ENCODE peak calls at places on chromosome 7, in ten cellular contexts. A is A549, C is sigmoid colon, P is cardiac fibroblast, U is PC-3, Z is psoas muscle, Y is bronchial epithelial cell, S is tibial artery, J is heart right ventricle, L is astrocyte of the spinal cord. O is an unnamed sample.

GRCh38 chr7:137820677-137821420 is 25.9 kb downstream of the DGKI start:
- DNase-seq in A (no peak), C (peak), P (peak), U (no peak), Z (peak), Y (no peak), S (peak), J (peak), L (peak), O (peak)

GRCh38 chr7:47454961-47455871 is 126.7 kb downstream of the TNS3 start:
- DNase-seq in A (no peak), C (no peak), P (no peak), U (no peak), Z (no peak), Y (no peak), S (peak), J (no peak), L (no peak), O (no peak)

GRCh38 chr7:88516424-88516823 is 209.7 kb upstream of the STEAP4 start:
- DNase-seq in A (no peak), C (no peak), P (no peak), U (no peak), Z (no peak), Y (no peak), S (no peak), J (no peak), L (no peak), O (no peak)

GRCh38 chr7:130908345-130909160 is 174.5 kb upstream of the KLF14 start:
- DNase-seq in A (no peak), C (no peak), P (no peak), U (peak), Z (no peak), Y (no peak), S (no peak), J (no peak), L (no peak), O (no peak)

GRCh38 chr7:111486472-111487142 is 75.7 kb downstream of the IMMP2L start:
- DNase-seq in A (peak), C (no peak), P (peak), U (peak), Z (no peak), Y (peak), S (no peak), J (no peak), L (peak), O (peak)

GRCh38 chr7:67518580-67518979 is 521.9 kb downstream of the TYW1 start:
- DNase-seq in A (no peak), C (no peak), P (no peak), U (no peak), Z (peak), Y (no peak), S (no peak), J (peak), L (no peak), O (no peak)

GRCh38 chr7:35487402-35487801 is 207.5 kb downstream of the HERPUD2 start:
- DNase-seq in A (no peak), C (no peak), P (no peak), U (no peak), Z (no peak), Y (no peak), S (no peak), J (no peak), L (no peak), O (no peak)

GRCh38 chr7:77327067-77327931 is 88.8 kb downstream of the GSAP start:
- DNase-seq in A (no peak), C (peak), P (peak), U (peak), Z (peak), Y (peak), S (peak), J (peak), L (peak), O (peak)

GRCh38 chr7:148173296-148173695 is 417.3 kb upstream of the C7orf33 start:
- DNase-seq in A (no peak), C (no peak), P (no peak), U (no peak), Z (no peak), Y (no peak), S (no peak), J (no peak), L (no peak), O (no peak)

GRCh38 chr7:48144291-48144768 is 26.9 kb upstream of the ABCA13 start:
- DNase-seq in A (peak), C (no peak), P (no peak), U (peak), Z (no peak), Y (no peak), S (no peak), J (no peak), L (no peak), O (no peak)

GRCh38 chr7:74526780-74527179 is 73.1 kb downstream of the GTF2IRD1 start:
- DNase-seq in A (no peak), C (no peak), P (no peak), U (no peak), Z (no peak), Y (no peak), S (no peak), J (no peak), L (no peak), O (no peak)

GRCh38 chr7:92910976-92911375 is 74.6 kb upstream of the CDK6 start:
- DNase-seq in A (no peak), C (no peak), P (no peak), U (peak), Z (no peak), Y (no peak), S (no peak), J (no peak), L (no peak), O (no peak)

GRCh38 chr7:27179503-27180430 is 5.3 kb downstream of the HOXA11 start:
- DNase-seq in A (peak), C (peak), P (peak), U (peak), Z (peak), Y (no peak), S (peak), J (peak), L (peak), O (peak)

GRCh38 chr7:134419085-134419484 is 39.8 kb downstream of the AKR1B1 start:
- DNase-seq in A (peak), C (no peak), P (no peak), U (no peak), Z (no peak), Y (no peak), S (no peak), J (no peak), L (no peak), O (no peak)

GRCh38 chr7:20561908-20562307 is 53.6 kb upstream of the ABCB5 start:
- DNase-seq in A (no peak), C (no peak), P (peak), U (peak), Z (no peak), Y (no peak), S (no peak), J (no peak), L (peak), O (no peak)

GRCh38 chr7:117829450-117829849 is 43.8 kb downstream of the CTTNBP2 start:
- DNase-seq in A (no peak), C (no peak), P (no peak), U (no peak), Z (no peak), Y (no peak), S (no peak), J (no peak), L (no peak), O (no peak)

GRCh38 chr7:97024209-97025129 is at the start of gene DLX5:
- DNase-seq in A (peak), C (no peak), P (no peak), U (peak), Z (no peak), Y (peak), S (no peak), J (no peak), L (no peak), O (peak)

GRCh38 chr7:112420236-112420945 is 29.9 kb upstream of the IFRD1 start:
- DNase-seq in A (no peak), C (no peak), P (peak), U (peak), Z (no peak), Y (peak), S (no peak), J (no peak), L (peak), O (peak)

GRCh38 chr7:129136887-129137647 is 7.4 kb upstream of the TSPAN33 start:
- DNase-seq in A (no peak), C (no peak), P (no peak), U (no peak), Z (no peak), Y (no peak), S (no peak), J (no peak), L (no peak), O (no peak)

GRCh38 chr7:90958669-90959068 is 305.6 kb upstream of the FZD1 start:
- DNase-seq in A (no peak), C (no peak), P (peak), U (no peak), Z (no peak), Y (no peak), S (no peak), J (no peak), L (peak), O (peak)

GRCh38 chr7:126698446-126698845 is 554.3 kb downstream of the GRM8 start:
- DNase-seq in A (no peak), C (no peak), P (no peak), U (peak), Z (no peak), Y (peak), S (no peak), J (no peak), L (no peak), O (no peak)

GRCh38 chr7:141700848-141701371 is 1.1 kb downstream of the DENND11 start:
- DNase-seq in A (no peak), C (no peak), P (no peak), U (no peak), Z (no peak), Y (no peak), S (no peak), J (no peak), L (no peak), O (no peak)

GRCh38 chr7:105827106-105827870 is 49.1 kb downstream of the ATXN7L1 start:
- DNase-seq in A (no peak), C (no peak), P (no peak), U (peak), Z (no peak), Y (no peak), S (no peak), J (no peak), L (no peak), O (no peak)

GRCh38 chr7:27973625-27974024 is 207.0 kb downstream of the JAZF1 start:
- DNase-seq in A (no peak), C (no peak), P (no peak), U (no peak), Z (no peak), Y (no peak), S (no peak), J (no peak), L (no peak), O (no peak)

GRCh38 chr7:155665079-155665956 is 20.9 kb downstream of the RBM33 start:
- DNase-seq in A (no peak), C (no peak), P (no peak), U (no peak), Z (no peak), Y (no peak), S (no peak), J (no peak), L (no peak), O (no peak)

GRCh38 chr7:155670521-155670920 is 26.1 kb downstream of the RBM33 start:
- DNase-seq in A (no peak), C (no peak), P (no peak), U (no peak), Z (no peak), Y (no peak), S (no peak), J (no peak), L (no peak), O (no peak)

GRCh38 chr7:155665957-155666287 is 21.5 kb downstream of the RBM33 start:
- DNase-seq in A (peak), C (no peak), P (peak), U (peak), Z (no peak), Y (peak), S (no peak), J (no peak), L (peak), O (peak)

GRCh38 chr7:155667241-155667849 is 22.9 kb downstream of the RBM33 start:
- DNase-seq in A (no peak), C (no peak), P (no peak), U (no peak), Z (no peak), Y (no peak), S (no peak), J (no peak), L (no peak), O (no peak)

DNA sequence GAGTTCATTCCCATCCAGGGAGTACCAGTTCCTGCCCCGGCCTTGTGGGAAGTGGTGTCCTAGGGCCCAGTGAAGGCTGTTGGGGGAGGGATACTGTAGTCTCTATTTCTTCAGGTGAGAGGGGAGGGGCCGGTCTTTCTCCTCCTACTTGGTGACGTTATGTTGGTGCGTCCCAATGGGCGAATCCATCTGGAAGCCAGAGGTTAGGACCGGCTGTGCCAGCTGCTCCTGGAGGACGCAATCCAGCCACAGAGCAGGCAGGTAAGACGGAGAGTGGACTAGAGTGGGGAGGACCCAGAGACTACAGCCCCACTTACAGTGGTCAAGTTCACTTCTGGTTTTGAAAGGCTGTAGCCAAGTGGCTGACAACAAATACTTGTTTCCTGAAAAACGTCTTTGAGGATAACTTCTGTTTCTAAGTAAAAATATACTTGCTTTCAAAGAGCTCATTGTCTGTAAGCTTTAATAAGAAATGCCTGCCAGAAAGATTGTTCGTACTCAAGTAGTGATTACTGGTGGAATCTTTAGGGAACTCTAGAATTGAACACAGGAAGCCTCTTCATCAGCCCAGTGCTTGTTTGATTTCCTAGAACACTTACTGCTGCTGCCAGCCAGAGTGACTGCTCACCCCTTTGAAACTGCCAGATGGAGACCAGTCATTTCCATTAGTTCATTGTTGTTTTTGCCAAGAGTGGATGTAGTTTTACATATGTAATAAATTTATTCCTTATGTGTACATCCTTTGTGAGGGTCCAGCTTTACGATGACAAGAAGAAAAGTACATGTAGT is 25.4 kb downstream of the RBM33 start:
- DNase-seq in A (no peak), C (no peak), P (peak), U (no peak), Z (no peak), Y (no peak), S (no peak), J (no peak), L (peak), O (peak)
- H3K4me3 ChIP-seq in A (no peak), C (no peak), P (no peak), U (no peak), Z (no peak), Y (no peak), S (no peak), J (no peak), L (no peak), O (no peak)

GRCh38 chr7:143504215-143504936 is 26.7 kb downstream of the TAS2R41 start:
- DNase-seq in A (no peak), C (no peak), P (no peak), U (no peak), Z (no peak), Y (no peak), S (no peak), J (no peak), L (no peak), O (no peak)

GRCh38 chr7:143503261-143503660 is 25.6 kb downstream of the TAS2R41 start:
- DNase-seq in A (no peak), C (no peak), P (no peak), U (no peak), Z (no peak), Y (no peak), S (no peak), J (no peak), L (no peak), O (no peak)

GRCh38 chr7:143507094-143507518 is 29.4 kb downstream of the TAS2R41 start:
- DNase-seq in A (no peak), C (no peak), P (no peak), U (no peak), Z (no peak), Y (peak), S (no peak), J (no peak), L (no peak), O (no peak)

GRCh38 chr7:143505845-143506244 is 28.2 kb downstream of the TAS2R41 start:
- DNase-seq in A (no peak), C (no peak), P (no peak), U (no peak), Z (no peak), Y (peak), S (no peak), J (no peak), L (no peak), O (no peak)

GRCh38 chr7:143504937-143505297 is 27.2 kb downstream of the TAS2R41 start:
- DNase-seq in A (no peak), C (no peak), P (peak), U (peak), Z (no peak), Y (no peak), S (no peak), J (no peak), L (no peak), O (no peak)
- TF ChIP-seq CTCF in A (no peak), C (no peak), P (no peak), U (peak), Z (no peak), Y (no peak), S (no peak), J (no peak), L (no peak), O (no peak)

DNA sequence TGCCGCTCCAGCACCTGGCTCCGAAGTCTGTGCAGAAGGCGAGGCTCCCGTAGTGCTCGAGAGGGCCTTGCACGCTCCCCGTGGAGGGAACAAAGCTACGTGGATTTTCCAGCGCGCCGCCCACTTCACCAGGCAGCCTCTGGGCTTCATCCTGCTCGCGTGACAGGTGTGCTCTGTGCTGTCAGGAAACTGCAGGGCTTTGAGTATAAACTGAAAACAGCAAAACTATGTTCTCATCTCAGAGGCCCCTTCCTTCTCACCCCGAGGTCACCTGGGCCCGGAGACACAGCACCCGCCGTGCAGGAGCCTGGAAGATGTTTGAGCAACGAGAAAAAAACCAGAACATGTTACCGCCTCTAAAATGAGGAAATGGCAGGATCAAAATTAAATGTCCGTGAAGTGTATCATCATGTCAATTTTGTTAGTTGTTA is 17.6 kb upstream of the GPR146 start:
- DNase-seq in A (no peak), C (no peak), P (no peak), U (no peak), Z (peak), Y (no peak), S (no peak), J (no peak), L (no peak), O (no peak)
- H3K4me3 ChIP-seq in A (no peak), C (no peak), P (no peak), U (peak), Z (no peak), Y (peak), S (peak), J (peak), L (peak), O (peak)

GRCh38 chr7:151204383-151205032 is 5.8 kb downstream of the H2BK1 start:
- DNase-seq in A (no peak), C (no peak), P (no peak), U (no peak), Z (no peak), Y (no peak), S (no peak), J (no peak), L (no peak), O (no peak)
- TF ChIP-seq CTCF in A (no peak), C (no peak), P (no peak), U (no peak), Z (no peak), Y (peak), S (no peak), J (no peak), L (no peak), O (no peak)

GRCh38 chr7:2522780-2523433 is 3.3 kb downstream of the LFNG start:
- DNase-seq in A (peak), C (no peak), P (peak), U (peak), Z (no peak), Y (peak), S (no peak), J (no peak), L (peak), O (peak)
- H3K4me3 ChIP-seq in A (peak), C (no peak), P (no peak), U (no peak), Z (peak), Y (no peak), S (peak), J (peak), L (no peak), O (peak)

DNA sequence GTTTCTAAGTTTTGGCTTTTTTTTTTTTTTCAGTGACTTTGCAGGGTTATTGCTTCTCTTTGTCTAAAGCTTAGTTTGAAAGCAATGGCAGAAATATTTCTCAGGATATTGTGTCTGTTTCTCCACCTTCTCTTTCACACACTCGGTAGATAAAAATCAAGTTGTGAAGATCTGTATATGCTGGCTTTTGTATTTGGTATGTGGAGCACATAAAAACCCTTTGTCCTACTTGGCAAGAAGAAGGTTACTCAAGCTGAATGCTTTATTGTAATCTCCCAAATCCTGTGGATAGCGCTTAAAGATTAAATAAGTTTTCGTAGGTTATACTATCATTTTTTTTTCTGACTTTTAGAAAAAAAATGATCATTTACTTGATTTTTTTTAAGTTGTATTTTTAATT is 172.4 kb downstream of the CDCA7L start:
- DNase-seq in A (no peak), C (no peak), P (no peak), U (no peak), Z (no peak), Y (no peak), S (no peak), J (no peak), L (no peak), O (no peak)
- TF ChIP-seq CTCF in A (no peak), C (no peak), P (no peak), U (no peak), Z (no peak), Y (no peak), S (no peak), J (no peak), L (no peak), O (no peak)

O was measured in AG10803.